ENCODE peak calls at places on chromosomes 11 and 22, in ten cellular contexts. U is effector memory CD4-positive, alpha-beta T cell; K is AG09309; Y is iPS DF 6.9; V is neural crest cell; C is SW 1271; Q is stimulated activated CD8-positive, alpha-beta memory T cell treated with anti-CD3 and anti-CD28 coated beads, Interleukin-2, amount 100 ng/mL, for 1 hour; X is lung; S is cardiac fibroblast; I is uterus. E is an unnamed sample.
A peak's percentile ranks its signal among the peaks of the same experiment; 100 is the strongest.

GRCh38 chr11:19116315-19116970 is 525 bp upstream of the ZDHHC13 start:
- DNase-seq in C (no peak), X (no peak), V (no peak), I (no peak), S (no peak), U (no peak), Q (no peak), K (no peak), Y (no peak), E (no peak)

GRCh38 chr11:6611092-6612007 is 666 bp downstream of the TAF10 start:
- DNase-seq in Y (no peak), V (no peak), U (no peak), X (peak; percentile 42), I (peak; percentile 65), Q (no peak), C (no peak), S (peak; percentile 33), K (no peak), E (no peak)

GRCh38 chr11:25377466-25377865 is 880.6 kb downstream of the LUZP2 start:
- DNase-seq in Y (no peak), I (no peak), V (no peak), Q (no peak), K (no peak), S (no peak), C (no peak), U (no peak), X (no peak), E (no peak)

GRCh38 chr22:49626361-49627216 is 201.1 kb downstream of the BRD1 start:
- DNase-seq in U (no peak), I (no peak), K (no peak), C (no peak), Q (no peak), Y (no peak), V (no peak), S (no peak), X (no peak), E (no peak)

GRCh38 chr11:87097582-87097981 is 59.8 kb downstream of the TMEM135 start:
- DNase-seq in Y (peak; percentile 25), Q (peak; percentile 1), V (peak; percentile 19), X (no peak), I (no peak), U (peak; percentile 1), K (no peak), S (peak; percentile 54), C (no peak), E (no peak)

GRCh38 chr22:31983911-31984661 is 39.8 kb downstream of the YWHAH start:
- DNase-seq in X (no peak), C (no peak), S (peak; percentile 52), U (no peak), Q (no peak), Y (no peak), K (no peak), V (no peak), I (no peak), E (no peak)

GRCh38 chr11:60511393-60511792 is 3.8 kb upstream of the MS4A13 start:
- DNase-seq in I (no peak), Y (no peak), X (no peak), S (no peak), C (no peak), Q (no peak), V (no peak), K (no peak), U (no peak), E (no peak)

GRCh38 chr22:36086170-36086490 is 57.5 kb upstream of the RBFOX2 start:
- DNase-seq in U (no peak), K (no peak), V (no peak), S (no peak), C (no peak), Q (no peak), X (no peak), I (no peak), Y (no peak), E (no peak)

GRCh38 chr11:26993965-26994446 is at the start of gene FIBIN:
- DNase-seq in K (no peak), I (peak; percentile 46), Y (no peak), U (no peak), X (no peak), S (peak; percentile 81), Q (no peak), V (no peak), C (no peak), E (no peak)

GRCh38 chr11:134132808-134133207 is 63.9 kb downstream of the JAM3 start:
- DNase-seq in K (no peak), I (no peak), X (no peak), U (no peak), S (no peak), C (no peak), V (no peak), Q (no peak), Y (no peak), E (no peak)

GRCh38 chr11:29527391-29527936 is 489.4 kb downstream of the KCNA4 start:
- DNase-seq in K (peak; percentile 3), S (peak; percentile 93), X (no peak), Y (no peak), C (peak; percentile 43), I (no peak), V (no peak), Q (no peak), U (no peak), E (peak; percentile 92)

GRCh38 chr11:110297082-110297725 is 790 bp upstream of the RDX start:
- DNase-seq in K (no peak), V (no peak), S (no peak), Q (no peak), Y (no peak), C (no peak), X (no peak), U (no peak), I (no peak), E (no peak)

E was measured in glomerular endothelial cell.